ENCODE peak calls at places on chromosomes 4 and X, in six cellular contexts. Q is IMR-90, E is neuronal stem cell, Z is mesenchymal stem cell, D is H1, H is trophoblast cell. V is an unnamed sample. For H3K36me3, the result is how much of the 10 kb centered on the place peaks cover.

GRCh38 chr4:15893967-15894366 is 44.6 kb downstream of the FGFBP1 start:
- DNase-seq in H (peak), Z (peak), D (no peak), Q (peak), E (no peak), V (no peak)

GRCh38 chr4:59612235-59612634 is 1587.9 kb upstream of the ADGRL3 start:
- DNase-seq in E (no peak), Q (peak), D (no peak), Z (peak), H (peak), V (peak)

GRCh38 chrX:51747671-51748070 is 4.4 kb downstream of the GSPT2 start:
- DNase-seq in Q (no peak), D (no peak), E (no peak), H (no peak), Z (no peak), V (no peak)

GRCh38 chr4:123619895-123620294 is 223.3 kb downstream of the SPRY1 start:
- DNase-seq in Q (no peak), E (no peak), H (no peak), Z (no peak), D (no peak), V (no peak)

GRCh38 chr4:162920649-162921048 is 246.0 kb downstream of the NAF1 start:
- DNase-seq in H (no peak), Q (no peak), Z (no peak), D (no peak), E (no peak), V (no peak)

GRCh38 chr4:39641451-39641850 is 2.8 kb upstream of the SMIM14 start:
- DNase-seq in E (no peak), Z (no peak), H (no peak), D (peak), Q (no peak), V (peak)

GRCh38 chr4:24783506-24783905 is 11.9 kb upstream of the SOD3 start:
- DNase-seq in H (no peak), E (no peak), Z (no peak), D (no peak), Q (no peak), V (no peak)

GRCh38 chrX:29858714-29859113 is 356.6 kb upstream of the MAGEB2 start:
- DNase-seq in H (no peak), Z (no peak), Q (peak), E (no peak), D (no peak), V (no peak)

GRCh38 chr4:26238426-26238781 is 82.4 kb upstream of the RBPJ start:
- DNase-seq in D (no peak), H (no peak), Q (no peak), E (no peak), Z (no peak), V (no peak)

GRCh38 chr4:107283587-107284559 is 247.8 kb upstream of the DKK2 start:
- DNase-seq in E (no peak), H (peak), Q (peak), Z (peak), D (no peak), V (peak)

GRCh38 chr4:161555689-161556660 is 607.8 kb downstream of the FSTL5 start:
- DNase-seq in D (no peak), Z (peak), E (no peak), Q (peak), H (peak), V (no peak)

GRCh38 chr4:31141141-31141811 is 421.1 kb downstream of the PCDH7 start:
- DNase-seq in Z (no peak), E (no peak), H (no peak), D (no peak), Q (no peak), V (no peak)

GRCh38 chr4:80713409-80713808 is 317.1 kb upstream of the BMP3 start:
- DNase-seq in D (no peak), Z (no peak), H (no peak), Q (no peak), E (no peak), V (no peak)

GRCh38 chr4:74098628-74098995 is 383 bp downstream of the CXCL2 start:
- DNase-seq in Q (no peak), E (no peak), Z (peak), D (peak), H (no peak), V (no peak)

GRCh38 chr4:83362492-83363329 is 28.1 kb upstream of the HPSE start:
- DNase-seq in Z (peak), E (no peak), Q (peak), D (no peak), H (peak), V (peak)

GRCh38 chr4:43224591-43224990 is 332.1 kb downstream of the GRXCR1 start:
- DNase-seq in H (no peak), E (no peak), D (no peak), Z (peak), Q (peak), V (no peak)

GRCh38 chr4:156575430-156576073 is 396.0 kb downstream of the PDGFC start:
- DNase-seq in Z (no peak), H (peak), Q (no peak), E (no peak), D (peak), V (peak)

GRCh38 chrX:21873063-21873785 is 17.4 kb downstream of the YY2 start:
- DNase-seq in D (no peak), E (no peak), H (peak), Q (peak), Z (no peak), V (no peak)

GRCh38 chrX:95716841-95717240 is 967.8 kb upstream of the DIAPH2 start:
- DNase-seq in D (no peak), H (no peak), Q (no peak), Z (no peak), E (no peak), V (no peak)

GRCh38 chrX:131213400-131213799 is 75.7 kb downstream of the IGSF1 start:
- DNase-seq in H (no peak), Q (no peak), D (no peak), E (no peak), Z (no peak), V (no peak)

GRCh38 chr4:6250235-6250983 is 19.2 kb upstream of the WFS1 start:
- DNase-seq in Q (peak), Z (peak), D (peak), H (peak), E (peak), V (peak)

GRCh38 chr4:119118397-119118796 is 17.2 kb upstream of the MYOZ2 start:
- DNase-seq in Z (peak), E (no peak), D (no peak), H (no peak), Q (no peak), V (no peak)

GRCh38 chrX:66074920-66075879 is 35.3 kb upstream of the VSIG4 start:
- DNase-seq in E (no peak), Q (no peak), D (no peak), H (peak), Z (no peak), V (no peak)

GRCh38 chr4:136922066-136922465 is 610.2 kb downstream of the PCDH18 start:
- DNase-seq in D (no peak), Q (no peak), E (no peak), Z (no peak), H (no peak), V (no peak)

GRCh38 chr4:139188648-139189416 is 11.8 kb upstream of the ELF2 start:
- DNase-seq in Q (no peak), E (no peak), H (peak), D (no peak), Z (no peak), V (peak)

GRCh38 chrX:5526191-5526590 is 702.5 kb downstream of the NLGN4X start:
- DNase-seq in Z (no peak), H (no peak), Q (no peak), D (no peak), E (no peak), V (no peak)

GRCh38 chrX:40169193-40170086 is 71.7 kb upstream of the BCOR start:
- DNase-seq in H (peak), Q (peak), E (no peak), Z (peak), D (peak), V (peak)

GRCh38 chrX:76220856-76221255 is 48.0 kb downstream of the PBDC1 start:
- DNase-seq in D (no peak), Q (no peak), Z (no peak), H (no peak), E (no peak), V (peak)

GRCh38 chr4:181946902-181947301 is 296.3 kb upstream of the TENM3 start:
- DNase-seq in Z (peak), Q (peak), H (no peak), D (no peak), E (no peak), V (no peak)

GRCh38 chr4:181951265-181951664 is 291.9 kb upstream of the TENM3 start:
- DNase-seq in D (no peak), E (no peak), Q (no peak), H (no peak), Z (no peak), V (no peak)

GRCh38 chr4:181950372-181951127 is 292.7 kb upstream of the TENM3 start:
- DNase-seq in D (no peak), H (no peak), E (no peak), Z (no peak), Q (no peak), V (peak)

GRCh38 chr4:181952478-181952877 is 290.7 kb upstream of the TENM3 start:
- DNase-seq in Z (peak), H (no peak), D (no peak), E (no peak), Q (peak), V (peak)

GRCh38 chr4:181949704-181950312 is 293.4 kb upstream of the TENM3 start:
- DNase-seq in D (peak), E (no peak), Z (no peak), Q (no peak), H (no peak), V (peak)
- H2BK5ac ChIP-seq in D (peak), E (no peak), Z (no peak), Q (no peak), H (no peak), V (peak)

GRCh38 chr4:3427706-3428446 is 13.9 kb upstream of the HGFAC start:
- DNase-seq in H (no peak), D (no peak), Z (no peak), E (no peak), Q (no peak), V (no peak)
- H3K36me3 ChIP-seq in H (under half), D (under half), Z (under half), E (under half), Q (under half), V (under half)

DNA sequence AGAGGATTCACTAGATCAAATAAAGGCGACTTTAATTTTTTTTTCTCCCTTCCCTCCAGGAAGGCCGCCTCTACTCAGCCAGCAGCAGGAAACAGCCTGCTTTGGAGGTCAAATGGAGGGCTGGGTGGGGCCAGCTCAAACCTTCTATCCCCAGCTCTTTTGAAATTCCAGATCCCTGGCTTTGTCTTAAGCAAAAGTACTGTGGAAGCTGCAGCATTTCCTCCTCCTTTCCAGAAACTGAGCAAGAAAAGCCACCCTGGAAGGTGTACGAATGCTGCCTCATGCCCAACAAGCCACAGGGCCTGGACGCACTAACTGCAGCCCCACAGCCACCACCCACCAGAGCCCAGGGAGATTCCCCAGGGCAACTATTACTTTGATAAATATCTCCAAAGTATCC is 55.1 kb upstream of the ZCCHC13 start:
- DNase-seq in E (no peak), H (no peak), Z (peak), Q (no peak), D (no peak), V (peak)
- H2BK5ac ChIP-seq in E (no peak), H (peak), Z (no peak), Q (no peak), D (no peak), V (peak)

DNA sequence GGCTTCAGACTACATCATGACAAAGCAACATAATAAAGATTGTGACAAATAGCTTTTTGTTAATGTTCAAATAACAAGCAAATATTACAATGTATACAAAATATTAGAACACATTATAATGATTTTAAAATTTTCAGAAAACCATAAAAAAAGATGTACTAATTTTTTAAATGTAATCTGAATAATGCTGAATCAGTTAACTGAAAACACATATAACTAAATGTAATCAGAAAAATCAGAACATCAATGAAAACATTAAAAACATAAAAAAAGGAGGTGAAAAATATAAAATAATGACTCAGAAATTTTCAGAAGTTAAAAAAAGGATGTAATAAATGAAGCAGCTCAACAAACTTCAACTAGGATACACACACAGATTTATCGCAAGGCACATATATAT is 53.5 kb downstream of the ZNF721 start:
- DNase-seq in Z (no peak), H (no peak), E (no peak), D (no peak), Q (no peak), V (no peak)
- H3K36me3 ChIP-seq in Z (half or more), H (under half), E (under half), D (under half), Q (under half), V (under half)

GRCh38 chrX:37711991-37712390 is 26.4 kb downstream of the XK start:
- DNase-seq in E (no peak), D (no peak), H (no peak), Z (no peak), Q (no peak), V (no peak)
- H2BK5ac ChIP-seq in E (no peak), D (no peak), H (no peak), Z (no peak), Q (no peak), V (no peak)